ENCODE peak calls at places on chromosome 13, in six cellular contexts. G, P, C, X, U and V are unnamed samples.

GRCh38 chr13:44307255-44307654 is 66.4 kb upstream of the SERP2 start:
- DNase-seq in G (no peak), U (peak; percentile 45), C (no peak), X (no peak), P (no peak), V (peak; percentile 47)

GRCh38 chr13:54637377-54637776 is 1608.8 kb downstream of the OLFM4 start:
- DNase-seq in C (no peak), U (peak; percentile 74), P (peak; percentile 29), X (peak; percentile 84), G (peak; percentile 56), V (peak; percentile 0)

GRCh38 chr13:60538566-60538965 is 141.5 kb downstream of the TDRD3 start:
- DNase-seq in U (no peak), G (no peak), C (no peak), X (no peak), P (no peak), V (no peak)

GRCh38 chr13:108155185-108156106 is 59.9 kb downstream of the LIG4 start:
- DNase-seq in P (peak; percentile 40), X (peak; percentile 75), U (peak; percentile 52), C (peak; percentile 21), G (peak; percentile 52), V (peak; percentile 14)

GRCh38 chr13:23516190-23516589 is 54.0 kb upstream of the TNFRSF19 start:
- DNase-seq in G (peak; percentile 23), P (no peak), X (no peak), U (no peak), C (no peak), V (peak; percentile 72)

GRCh38 chr13:102028846-102029245 is 373.0 kb downstream of the FGF14 start:
- DNase-seq in U (no peak), G (no peak), X (no peak), C (no peak), P (no peak), V (no peak)

GRCh38 chr13:91133941-91134772 is 213.3 kb upstream of the MIR17HG start:
- DNase-seq in C (peak; percentile 78), X (peak; percentile 69), U (peak; percentile 68), P (peak; percentile 63), G (peak; percentile 60), V (peak; percentile 45)

GRCh38 chr13:48873598-48873997 is 102.1 kb upstream of the FNDC3A start:
- DNase-seq in P (no peak), X (no peak), C (no peak), G (peak; percentile 18), U (peak; percentile 50), V (peak; percentile 14)

GRCh38 chr13:105773887-105774538 is 761.4 kb downstream of the EFNB2 start:
- DNase-seq in X (peak; percentile 46), P (peak; percentile 1), C (no peak), U (peak; percentile 94), G (peak; percentile 12), V (peak; percentile 96)

GRCh38 chr13:113979791-113980471 is 6.1 kb upstream of the C13orf46 start:
- DNase-seq in C (no peak), P (no peak), G (no peak), U (no peak), X (no peak), V (no peak)

GRCh38 chr13:44243198-44243852 is 130.3 kb upstream of the SERP2 start:
- DNase-seq in P (peak; percentile 54), C (peak; percentile 75), G (peak; percentile 59), U (peak; percentile 88), X (peak; percentile 46), V (peak; percentile 96)

GRCh38 chr13:29046588-29046987 is 226.4 kb downstream of the MTUS2 start:
- DNase-seq in U (no peak), C (no peak), G (peak; percentile 30), X (no peak), P (no peak), V (no peak)

GRCh38 chr13:99886706-99887105 is 84.9 kb downstream of the ZIC5 start:
- DNase-seq in X (no peak), U (no peak), P (no peak), C (no peak), G (no peak), V (no peak)

GRCh38 chr13:39767791-39768564 is 112.5 kb downstream of the COG6 start:
- DNase-seq in U (no peak), C (no peak), P (no peak), G (peak; percentile 42), X (no peak), V (no peak)

GRCh38 chr13:51977606-51978005 is 33.6 kb downstream of the ATP7B start:
- DNase-seq in U (no peak), X (no peak), P (no peak), G (no peak), C (no peak), V (no peak)

GRCh38 chr13:48562296-48563066 is 29.6 kb upstream of the RCBTB2 start:
- DNase-seq in C (peak; percentile 22), G (no peak), P (no peak), U (no peak), X (no peak), V (peak; percentile 31)

GRCh38 chr13:91078093-91078679 is 269.3 kb upstream of the MIR17HG start:
- DNase-seq in P (no peak), G (peak; percentile 16), U (peak; percentile 26), X (peak; percentile 20), C (no peak), V (no peak)

GRCh38 chr13:105971312-105971711 is 564.1 kb downstream of the EFNB2 start:
- DNase-seq in U (peak; percentile 71), C (no peak), X (peak; percentile 28), G (peak; percentile 12), P (no peak), V (no peak)

GRCh38 chr13:66634384-66634783 is 595.8 kb downstream of the PCDH9 start:
- DNase-seq in U (no peak), C (no peak), P (no peak), G (no peak), X (no peak), V (peak; percentile 20)

GRCh38 chr13:110336681-110337080 is 29.6 kb downstream of the COL4A2 start:
- DNase-seq in C (no peak), X (no peak), P (no peak), G (no peak), U (peak; percentile 81), V (no peak)

GRCh38 chr13:52707375-52707774 is 32.2 kb downstream of the CNMD start:
- DNase-seq in X (no peak), U (no peak), G (no peak), C (no peak), P (no peak), V (no peak)

GRCh38 chr13:55654243-55654642 is 1486.5 kb upstream of the PRR20A start:
- DNase-seq in U (no peak), X (no peak), C (no peak), P (no peak), G (no peak), V (no peak)

GRCh38 chr13:40464349-40464748 is 202.1 kb downstream of the FOXO1 start:
- DNase-seq in X (no peak), G (no peak), U (no peak), C (no peak), P (no peak), V (no peak)

GRCh38 chr13:106178816-106179215 is 356.6 kb downstream of the EFNB2 start:
- DNase-seq in C (no peak), X (no peak), G (no peak), P (no peak), U (no peak), V (no peak)

DNA sequence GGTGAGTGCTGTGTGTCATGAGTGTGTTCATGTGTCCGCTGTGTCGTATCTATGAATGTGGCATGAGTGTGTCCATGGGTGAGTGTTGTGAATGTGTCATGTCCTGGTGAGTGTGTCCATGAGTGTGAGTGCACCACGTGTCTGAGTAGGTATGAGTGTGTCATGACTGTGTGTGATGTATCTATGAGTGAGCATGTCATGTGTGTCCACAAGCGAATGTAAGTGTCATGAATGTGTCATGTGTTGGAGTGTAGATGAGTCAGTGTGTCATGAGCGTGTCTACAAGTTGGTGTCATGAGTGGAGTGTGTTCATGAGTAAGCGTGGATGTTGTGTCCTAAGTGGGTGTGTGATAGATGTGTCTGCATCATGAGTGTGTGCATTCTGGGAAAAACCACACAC is 129.4 kb downstream of the TUBA3C start:
- DNase-seq in P (no peak), X (no peak), U (no peak), C (no peak), G (no peak), V (no peak)
- H3K9me3 ChIP-seq in P (no peaks in the 10 kb centered on the region), X (no peaks in the 10 kb centered on the region), U (peaks cover 9% of the 10 kb centered on the region), C (no peaks in the 10 kb centered on the region), G (peaks cover 8% of the 10 kb centered on the region), V (peaks cover 39% of the 10 kb centered on the region)

GRCh38 chr13:80059789-80060188 is 281.1 kb downstream of the SPRY2 start:
- DNase-seq in X (no peak), P (no peak), G (no peak), C (no peak), U (no peak), V (no peak)

GRCh38 chr13:80054806-80055205 is 286.1 kb downstream of the SPRY2 start:
- DNase-seq in G (no peak), C (no peak), U (peak; percentile 60), P (no peak), X (no peak), V (peak; percentile 35)

GRCh38 chr13:80052286-80052685 is 288.6 kb downstream of the SPRY2 start:
- DNase-seq in C (no peak), U (no peak), G (no peak), X (no peak), P (no peak), V (no peak)

GRCh38 chr13:80050252-80050651 is 290.7 kb downstream of the SPRY2 start:
- DNase-seq in P (no peak), X (no peak), U (no peak), G (no peak), C (no peak), V (peak; percentile 64)

GRCh38 chr13:80055804-80056203 is 285.1 kb downstream of the SPRY2 start:
- DNase-seq in C (no peak), X (no peak), P (no peak), U (no peak), G (peak; percentile 62), V (no peak)
- H3K27ac ChIP-seq in C (no peak overlapping the region), X (no peak overlapping the region), P (no peak overlapping the region), U (no peak overlapping the region), G (peak overlapping the region; percentile 42), V (no peak overlapping the region)

GRCh38 chr13:87972568-87972967 is 301.4 kb downstream of the SLITRK5 start:
- DNase-seq in X (no peak), C (no peak), U (no peak), G (no peak), P (no peak), V (no peak)

GRCh38 chr13:87975035-87975434 is 303.9 kb downstream of the SLITRK5 start:
- DNase-seq in X (no peak), C (no peak), U (peak; percentile 24), P (no peak), G (no peak), V (no peak)
- H3K4me2 ChIP-seq in X (no peak overlapping the region), C (no peak overlapping the region), U (no peak overlapping the region), P (no peak overlapping the region), G (no peak overlapping the region), V (no peak overlapping the region)

GRCh38 chr13:21445759-21446158 is 13.3 kb downstream of the ZDHHC20 start:
- DNase-seq in G (no peak), P (no peak), U (no peak), C (no peak), X (no peak), V (no peak)
- H3K9me3 ChIP-seq in G (peaks cover 4% of the 10 kb centered on the region), P (no peaks in the 10 kb centered on the region), U (no peaks in the 10 kb centered on the region), C (no peaks in the 10 kb centered on the region), X (no peaks in the 10 kb centered on the region), V (no peaks in the 10 kb centered on the region)

DNA sequence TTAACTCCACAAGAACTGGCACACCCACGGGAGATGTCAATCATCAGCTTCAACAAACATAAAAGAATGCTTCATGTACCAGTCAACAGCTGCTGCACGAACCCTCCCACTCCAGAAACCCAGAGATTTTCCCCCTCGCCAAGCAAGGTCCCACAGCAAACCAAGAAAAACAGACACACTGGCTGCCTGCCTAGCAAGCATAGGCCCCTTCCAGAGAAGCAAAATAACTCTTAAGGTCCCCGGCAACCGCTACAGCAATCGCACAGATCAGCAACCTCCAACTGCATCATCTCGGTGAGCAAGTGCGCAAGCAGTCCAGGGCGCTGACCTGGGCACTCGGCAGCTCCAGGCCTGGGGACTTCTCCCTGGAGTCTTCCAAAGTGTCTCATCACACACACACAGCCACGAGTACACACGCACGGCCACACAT is 125.2 kb downstream of the STK24 start:
- DNase-seq in C (no peak), U (no peak), P (no peak), X (no peak), G (no peak), V (peak; percentile 76)
- H3K27ac ChIP-seq in C (no peak overlapping the region), U (no peak overlapping the region), P (no peak overlapping the region), X (no peak overlapping the region), G (no peak overlapping the region), V (peak overlapping the region; percentile 76)